ENCODE peak calls at places on chromosomes 12 and 14, in seven cellular contexts. One of them, this sample, is unnamed.

GRCh38 chr14:69303086-69303485 is 43.1 kb downstream of the GALNT16 start:
- DNase-seq in kidney epithelial cell: no peak
- DNase-seq in lower lobe of right lung: no peak
- DNase-seq in mucosa of descending colon: no peak
- DNase-seq in DMS153: no peak
- DNase-seq in AG20443: peak
- DNase-seq in GM23248: no peak
- DNase-seq in this sample: no peak

GRCh38 chr12:86914716-86915115 is 658.5 kb upstream of the MGAT4C start:
- DNase-seq in kidney epithelial cell: peak
- DNase-seq in mucosa of descending colon: no peak
- DNase-seq in lower lobe of right lung: no peak
- DNase-seq in DMS153: no peak
- DNase-seq in GM23248: peak
- DNase-seq in AG20443: peak
- DNase-seq in this sample: peak

GRCh38 chr14:63857467-63858030 is 4.7 kb downstream of the SYNE2 start:
- DNase-seq in DMS153: peak
- DNase-seq in mucosa of descending colon: no peak
- DNase-seq in lower lobe of right lung: no peak
- DNase-seq in AG20443: no peak
- DNase-seq in kidney epithelial cell: no peak
- DNase-seq in GM23248: no peak
- DNase-seq in this sample: no peak

GRCh38 chr12:13080276-13080675 is 23.2 kb downstream of the GSG1 start:
- DNase-seq in mucosa of descending colon: no peak
- DNase-seq in lower lobe of right lung: no peak
- DNase-seq in DMS153: no peak
- DNase-seq in AG20443: no peak
- DNase-seq in kidney epithelial cell: no peak
- DNase-seq in GM23248: no peak
- DNase-seq in this sample: no peak

GRCh38 chr14:22303589-22304195 is 285.3 kb downstream of the DAD1 start:
- DNase-seq in AG20443: peak
- DNase-seq in mucosa of descending colon: no peak
- DNase-seq in lower lobe of right lung: no peak
- DNase-seq in DMS153: no peak
- DNase-seq in kidney epithelial cell: no peak
- DNase-seq in GM23248: peak
- DNase-seq in this sample: no peak

GRCh38 chr14:75525969-75526368 is 3.7 kb downstream of the BATF start:
- DNase-seq in kidney epithelial cell: no peak
- DNase-seq in mucosa of descending colon: no peak
- DNase-seq in AG20443: no peak
- DNase-seq in lower lobe of right lung: no peak
- DNase-seq in GM23248: no peak
- DNase-seq in DMS153: no peak
- DNase-seq in this sample: no peak

GRCh38 chr12:57483466-57483865 is 3.8 kb upstream of the ARHGAP9 start:
- DNase-seq in lower lobe of right lung: no peak
- DNase-seq in kidney epithelial cell: peak
- DNase-seq in GM23248: peak
- DNase-seq in AG20443: peak
- DNase-seq in mucosa of descending colon: no peak
- DNase-seq in DMS153: no peak
- DNase-seq in this sample: no peak

GRCh38 chr12:88207921-88208640 is 66.0 kb downstream of the TMTC3 start:
- DNase-seq in kidney epithelial cell: no peak
- DNase-seq in DMS153: no peak
- DNase-seq in GM23248: peak
- DNase-seq in AG20443: peak
- DNase-seq in lower lobe of right lung: no peak
- DNase-seq in mucosa of descending colon: no peak
- DNase-seq in this sample: no peak

GRCh38 chr14:61219256-61219655 is 61.9 kb downstream of the TMEM30B start:
- DNase-seq in AG20443: no peak
- DNase-seq in DMS153: no peak
- DNase-seq in GM23248: peak
- DNase-seq in lower lobe of right lung: no peak
- DNase-seq in mucosa of descending colon: no peak
- DNase-seq in kidney epithelial cell: no peak
- DNase-seq in this sample: no peak

GRCh38 chr12:54201001-54201794 is 12.4 kb upstream of the SMUG1 start:
- DNase-seq in GM23248: peak
- DNase-seq in lower lobe of right lung: peak
- DNase-seq in kidney epithelial cell: no peak
- DNase-seq in mucosa of descending colon: peak
- DNase-seq in AG20443: peak
- DNase-seq in DMS153: peak
- DNase-seq in this sample: no peak

GRCh38 chr12:71558445-71558844 is 105.2 kb downstream of the ZFC3H1 start:
- DNase-seq in DMS153: no peak
- DNase-seq in lower lobe of right lung: no peak
- DNase-seq in kidney epithelial cell: no peak
- DNase-seq in GM23248: peak
- DNase-seq in AG20443: no peak
- DNase-seq in mucosa of descending colon: no peak
- DNase-seq in this sample: no peak

GRCh38 chr12:56071648-56072047 is 8.3 kb upstream of the ERBB3 start:
- DNase-seq in kidney epithelial cell: no peak
- DNase-seq in mucosa of descending colon: no peak
- DNase-seq in GM23248: peak
- DNase-seq in lower lobe of right lung: no peak
- DNase-seq in DMS153: no peak
- DNase-seq in AG20443: no peak
- DNase-seq in this sample: no peak

GRCh38 chr12:11716794-11717532 is 67.5 kb downstream of the ETV6 start:
- DNase-seq in DMS153: peak
- DNase-seq in AG20443: no peak
- DNase-seq in lower lobe of right lung: no peak
- DNase-seq in kidney epithelial cell: no peak
- DNase-seq in GM23248: peak
- DNase-seq in mucosa of descending colon: no peak
- DNase-seq in this sample: no peak

GRCh38 chr12:54463034-54463433 is 10.4 kb downstream of the GTSF1 start:
- DNase-seq in DMS153: no peak
- DNase-seq in mucosa of descending colon: no peak
- DNase-seq in GM23248: peak
- DNase-seq in kidney epithelial cell: no peak
- DNase-seq in lower lobe of right lung: no peak
- DNase-seq in AG20443: peak
- DNase-seq in this sample: no peak

GRCh38 chr12:22410497-22410896 is 76.0 kb upstream of the ST8SIA1 start:
- DNase-seq in mucosa of descending colon: no peak
- DNase-seq in kidney epithelial cell: peak
- DNase-seq in DMS153: no peak
- DNase-seq in GM23248: no peak
- DNase-seq in lower lobe of right lung: no peak
- DNase-seq in AG20443: no peak
- DNase-seq in this sample: peak

GRCh38 chr12:66035289-66035961 is 95.1 kb downstream of the LLPH start:
- DNase-seq in kidney epithelial cell: no peak
- DNase-seq in AG20443: peak
- DNase-seq in lower lobe of right lung: no peak
- DNase-seq in GM23248: peak
- DNase-seq in DMS153: no peak
- DNase-seq in mucosa of descending colon: no peak
- DNase-seq in this sample: no peak

GRCh38 chr12:58248599-58248998 is 307.2 kb downstream of the ATP23 start:
- DNase-seq in kidney epithelial cell: no peak
- DNase-seq in lower lobe of right lung: no peak
- DNase-seq in AG20443: no peak
- DNase-seq in mucosa of descending colon: no peak
- DNase-seq in GM23248: no peak
- DNase-seq in DMS153: no peak
- DNase-seq in this sample: no peak

GRCh38 chr14:77991128-77991772 is 178.9 kb upstream of the NRXN3 start:
- DNase-seq in kidney epithelial cell: no peak
- DNase-seq in AG20443: no peak
- DNase-seq in lower lobe of right lung: no peak
- DNase-seq in mucosa of descending colon: no peak
- DNase-seq in DMS153: no peak
- DNase-seq in GM23248: no peak
- DNase-seq in this sample: no peak

GRCh38 chr12:46221255-46222128 is 47.4 kb downstream of the SLC38A1 start:
- DNase-seq in mucosa of descending colon: no peak
- DNase-seq in kidney epithelial cell: no peak
- DNase-seq in GM23248: peak
- DNase-seq in lower lobe of right lung: no peak
- DNase-seq in AG20443: peak
- DNase-seq in DMS153: no peak
- DNase-seq in this sample: no peak

GRCh38 chr12:130849561-130850417 is 10.7 kb upstream of the STX2 start:
- DNase-seq in GM23248: no peak
- DNase-seq in lower lobe of right lung: no peak
- DNase-seq in DMS153: no peak
- DNase-seq in AG20443: no peak
- DNase-seq in mucosa of descending colon: no peak
- DNase-seq in kidney epithelial cell: no peak
- DNase-seq in this sample: no peak

GRCh38 chr14:95545769-95546168 is 10.9 kb downstream of the GLRX5 start:
- DNase-seq in AG20443: peak
- DNase-seq in kidney epithelial cell: peak
- DNase-seq in GM23248: peak
- DNase-seq in DMS153: no peak
- DNase-seq in mucosa of descending colon: no peak
- DNase-seq in lower lobe of right lung: no peak
- DNase-seq in this sample: no peak

GRCh38 chr12:91763654-91764439 is 381.8 kb downstream of the BTG1 start:
- DNase-seq in kidney epithelial cell: no peak
- DNase-seq in mucosa of descending colon: no peak
- DNase-seq in DMS153: no peak
- DNase-seq in GM23248: no peak
- DNase-seq in lower lobe of right lung: no peak
- DNase-seq in AG20443: no peak
- DNase-seq in this sample: no peak

GRCh38 chr14:88804477-88804876 is 11.7 kb upstream of the EML5 start:
- DNase-seq in AG20443: no peak
- DNase-seq in mucosa of descending colon: no peak
- DNase-seq in lower lobe of right lung: no peak
- DNase-seq in kidney epithelial cell: no peak
- DNase-seq in GM23248: no peak
- DNase-seq in DMS153: no peak
- DNase-seq in this sample: no peak